ENCODE peak calls at places on chromosomes 6 and 20, in ten cellular contexts. One of them, this sample, is unnamed.

GRCh38 chr6:14187408-14187807 is 69.8 kb downstream of the CD83 start:
- DNase-seq in CD8-positive, alpha-beta T cell: no peak
- DNase-seq in tibial artery: no peak
- DNase-seq in colonic mucosa: no peak
- DNase-seq in stomach: no peak
- DNase-seq in A549: no peak
- DNase-seq in dorsolateral prefrontal cortex: no peak
- DNase-seq in heart right ventricle: no peak
- DNase-seq in cardiac muscle cell: no peak
- DNase-seq in GM23338: no peak
- DNase-seq in this sample: no peak

GRCh38 chr20:25038103-25038410 is 19.9 kb downstream of the ACSS1 start:
- DNase-seq in CD8-positive, alpha-beta T cell: no peak
- DNase-seq in tibial artery: no peak
- DNase-seq in colonic mucosa: no peak
- DNase-seq in stomach: no peak
- DNase-seq in A549: no peak
- DNase-seq in dorsolateral prefrontal cortex: no peak
- DNase-seq in heart right ventricle: no peak
- DNase-seq in cardiac muscle cell: no peak
- DNase-seq in GM23338: no peak
- DNase-seq in this sample: no peak

GRCh38 chr6:63573899-63574553 is 1.7 kb downstream of the LOC128125822 start:
- DNase-seq in CD8-positive, alpha-beta T cell: no peak
- DNase-seq in tibial artery: no peak
- DNase-seq in colonic mucosa: peak; percentile 77
- DNase-seq in stomach: peak; percentile 48
- DNase-seq in A549: peak; percentile 84
- DNase-seq in dorsolateral prefrontal cortex: no peak
- DNase-seq in heart right ventricle: peak; percentile 14
- DNase-seq in cardiac muscle cell: peak; percentile 50
- DNase-seq in GM23338: peak; percentile 84
- DNase-seq in this sample: no peak

GRCh38 chr6:154232013-154232920 is 124.3 kb downstream of the IPCEF1 start:
- DNase-seq in CD8-positive, alpha-beta T cell: no peak
- DNase-seq in tibial artery: no peak
- DNase-seq in colonic mucosa: no peak
- DNase-seq in stomach: no peak
- DNase-seq in A549: no peak
- DNase-seq in dorsolateral prefrontal cortex: no peak
- DNase-seq in heart right ventricle: no peak
- DNase-seq in cardiac muscle cell: no peak
- DNase-seq in GM23338: no peak
- DNase-seq in this sample: no peak

GRCh38 chr6:144468709-144469108 is 183.6 kb downstream of the UTRN start:
- DNase-seq in CD8-positive, alpha-beta T cell: no peak
- DNase-seq in tibial artery: no peak
- DNase-seq in colonic mucosa: no peak
- DNase-seq in stomach: no peak
- DNase-seq in A549: no peak
- DNase-seq in dorsolateral prefrontal cortex: no peak
- DNase-seq in heart right ventricle: no peak
- DNase-seq in cardiac muscle cell: no peak
- DNase-seq in GM23338: no peak
- DNase-seq in this sample: no peak

GRCh38 chr20:63735859-63736718 is at the start of gene LIME1:
- DNase-seq in CD8-positive, alpha-beta T cell: peak; percentile 71
- DNase-seq in tibial artery: no peak
- DNase-seq in colonic mucosa: peak; percentile 83
- DNase-seq in stomach: peak; percentile 71
- DNase-seq in A549: no peak
- DNase-seq in dorsolateral prefrontal cortex: no peak
- DNase-seq in heart right ventricle: no peak
- DNase-seq in cardiac muscle cell: no peak
- DNase-seq in GM23338: no peak
- DNase-seq in this sample: no peak

GRCh38 chr6:7178280-7178679 is 70.5 kb downstream of the RREB1 start:
- DNase-seq in CD8-positive, alpha-beta T cell: no peak
- DNase-seq in tibial artery: no peak
- DNase-seq in colonic mucosa: no peak
- DNase-seq in stomach: no peak
- DNase-seq in A549: no peak
- DNase-seq in dorsolateral prefrontal cortex: no peak
- DNase-seq in heart right ventricle: no peak
- DNase-seq in cardiac muscle cell: no peak
- DNase-seq in GM23338: no peak
- DNase-seq in this sample: no peak

GRCh38 chr6:129866256-129866655 is 5.1 kb upstream of the TMEM244 start:
- DNase-seq in CD8-positive, alpha-beta T cell: no peak
- DNase-seq in tibial artery: no peak
- DNase-seq in colonic mucosa: no peak
- DNase-seq in stomach: no peak
- DNase-seq in A549: no peak
- DNase-seq in dorsolateral prefrontal cortex: no peak
- DNase-seq in heart right ventricle: no peak
- DNase-seq in cardiac muscle cell: no peak
- DNase-seq in GM23338: no peak
- DNase-seq in this sample: no peak

GRCh38 chr20:4666001-4666470 is 55.7 kb upstream of the PRND start:
- DNase-seq in CD8-positive, alpha-beta T cell: no peak
- DNase-seq in tibial artery: no peak
- DNase-seq in colonic mucosa: peak; percentile 26
- DNase-seq in stomach: no peak
- DNase-seq in A549: no peak
- DNase-seq in dorsolateral prefrontal cortex: no peak
- DNase-seq in heart right ventricle: no peak
- DNase-seq in cardiac muscle cell: no peak
- DNase-seq in GM23338: no peak
- DNase-seq in this sample: no peak

GRCh38 chr6:25060522-25060921 is 124.8 kb upstream of the RIPOR2 start:
- DNase-seq in CD8-positive, alpha-beta T cell: no peak
- DNase-seq in tibial artery: no peak
- DNase-seq in colonic mucosa: no peak
- DNase-seq in stomach: no peak
- DNase-seq in A549: no peak
- DNase-seq in dorsolateral prefrontal cortex: no peak
- DNase-seq in heart right ventricle: no peak
- DNase-seq in cardiac muscle cell: no peak
- DNase-seq in GM23338: no peak
- DNase-seq in this sample: no peak

DNA sequence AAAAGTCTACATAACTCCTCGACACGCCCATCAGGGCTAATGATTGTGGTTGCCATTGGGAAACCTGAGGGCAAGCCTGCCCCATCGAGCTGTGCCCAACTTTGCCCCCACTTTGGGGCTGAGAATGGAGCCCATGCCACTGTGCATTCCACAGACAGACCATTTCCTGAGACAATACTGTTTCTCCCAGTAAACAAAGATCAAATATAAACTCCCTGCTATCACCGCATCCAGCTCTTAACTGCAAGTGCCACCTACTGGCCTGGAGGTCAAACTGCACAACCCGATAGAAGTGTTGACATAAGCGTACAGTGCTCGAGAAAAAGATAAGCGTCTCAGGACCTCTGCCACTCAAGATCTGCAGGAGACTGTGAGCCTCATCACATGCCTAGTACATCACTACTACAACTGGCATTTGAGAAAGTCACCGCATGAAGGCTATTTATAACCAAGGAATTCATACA is 4.7 kb upstream of the DEFB126 start:
- DNase-seq in CD8-positive, alpha-beta T cell: no peak
- DNase-seq in tibial artery: no peak
- DNase-seq in colonic mucosa: no peak
- DNase-seq in stomach: no peak
- DNase-seq in A549: peak; percentile 78
- DNase-seq in dorsolateral prefrontal cortex: no peak
- DNase-seq in heart right ventricle: no peak
- DNase-seq in cardiac muscle cell: no peak
- DNase-seq in GM23338: peak; percentile 64
- DNase-seq in this sample: no peak
- H3K4me3 ChIP-seq in CD8-positive, alpha-beta T cell: no peak overlapping the region
- H3K4me3 ChIP-seq in tibial artery: no peak overlapping the region
- H3K4me3 ChIP-seq in colonic mucosa: no peak overlapping the region
- H3K4me3 ChIP-seq in stomach: no peak overlapping the region
- H3K4me3 ChIP-seq in A549: peak overlapping the region; percentile 21
- H3K4me3 ChIP-seq in dorsolateral prefrontal cortex: no peak overlapping the region
- H3K4me3 ChIP-seq in heart right ventricle: no peak overlapping the region
- H3K4me3 ChIP-seq in cardiac muscle cell: no peak overlapping the region
- H3K4me3 ChIP-seq in GM23338: no peak overlapping the region
- H3K4me3 ChIP-seq in this sample: no peak overlapping the region

DNA sequence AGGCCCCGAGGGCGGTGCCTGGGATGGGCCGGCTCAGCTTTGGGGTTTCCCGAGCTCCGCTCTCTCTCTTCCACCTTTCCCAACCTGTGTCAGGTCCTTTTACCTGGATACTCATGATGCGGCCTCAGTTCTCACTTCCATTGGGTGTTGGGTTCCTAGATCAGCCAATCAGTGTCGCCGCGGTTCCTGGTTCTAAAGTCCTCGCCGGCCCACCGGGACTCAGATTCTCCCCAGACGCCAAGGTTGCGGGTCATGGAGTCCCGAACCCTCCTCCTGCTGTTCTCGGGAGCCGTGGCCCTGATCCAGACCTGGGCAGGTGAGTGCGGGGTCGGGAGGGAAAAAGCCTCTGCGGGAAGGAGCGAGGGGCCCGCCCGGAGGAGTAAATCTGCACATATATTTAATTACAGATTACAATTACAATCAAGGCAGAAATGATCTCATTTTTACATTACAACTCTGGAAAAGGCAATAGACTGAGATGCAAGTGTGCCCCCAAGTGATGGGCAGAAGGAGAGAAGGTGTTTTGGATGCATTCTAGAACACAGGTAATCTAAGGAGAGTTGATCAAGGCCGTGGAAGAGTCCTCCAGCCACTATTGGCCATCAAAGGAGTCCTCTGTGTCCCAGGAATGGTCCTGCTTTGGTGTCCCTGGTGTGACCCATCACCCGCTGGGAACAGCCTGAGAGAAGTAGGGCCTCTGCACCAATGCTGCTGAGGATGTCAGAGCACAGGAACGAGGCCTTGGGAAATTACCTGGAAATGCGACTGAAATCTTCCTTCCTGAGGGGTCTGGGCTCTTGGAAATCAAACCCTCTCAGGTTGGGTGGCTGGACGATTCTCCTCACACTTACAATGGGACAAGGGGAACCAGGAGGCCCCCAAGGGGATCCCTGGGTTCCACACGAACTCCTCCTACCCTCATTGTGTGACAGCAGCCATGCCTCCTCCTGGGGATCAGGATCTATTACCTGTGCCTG is 34.7 kb upstream of the MICB start:
- DNase-seq in CD8-positive, alpha-beta T cell: peak; percentile 81
- DNase-seq in tibial artery: peak; percentile 92
- DNase-seq in colonic mucosa: peak; percentile 95
- DNase-seq in stomach: peak; percentile 95
- DNase-seq in A549: peak; percentile 78
- DNase-seq in dorsolateral prefrontal cortex: peak; percentile 81
- DNase-seq in heart right ventricle: peak; percentile 91
- DNase-seq in cardiac muscle cell: peak; percentile 89
- DNase-seq in GM23338: peak; percentile 97
- DNase-seq in this sample: peak; percentile 70
- H3K27ac ChIP-seq in CD8-positive, alpha-beta T cell: peak overlapping the region; percentile 89
- H3K27ac ChIP-seq in tibial artery: peak overlapping the region; percentile 63
- H3K27ac ChIP-seq in colonic mucosa: peak overlapping the region; percentile 54
- H3K27ac ChIP-seq in stomach: peak overlapping the region; percentile 79
- H3K27ac ChIP-seq in A549: peak overlapping the region; percentile 48
- H3K27ac ChIP-seq in dorsolateral prefrontal cortex: peak overlapping the region; percentile 66
- H3K27ac ChIP-seq in heart right ventricle: peak overlapping the region; percentile 84
- H3K27ac ChIP-seq in cardiac muscle cell: no peak overlapping the region
- H3K27ac ChIP-seq in GM23338: no peak overlapping the region
- H3K27ac ChIP-seq in this sample: peak overlapping the region; percentile 83

DNA sequence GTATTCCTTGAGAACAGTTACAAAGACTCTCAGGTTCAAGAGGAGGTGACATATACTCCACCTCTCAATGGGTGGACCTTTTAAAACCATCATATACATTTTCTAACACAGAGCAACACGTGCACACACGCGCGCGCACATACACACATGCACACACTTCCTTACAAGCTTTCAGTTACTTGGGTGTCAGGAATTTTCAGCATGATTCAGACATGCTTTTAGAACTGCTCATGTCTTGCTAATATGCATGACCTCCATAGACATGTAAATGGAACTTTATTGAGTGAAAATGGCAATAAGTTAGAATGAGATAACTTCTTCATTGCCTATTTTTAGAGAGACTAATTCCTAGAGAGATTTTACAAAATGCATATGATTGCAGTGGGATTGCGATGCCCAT is 531.5 kb upstream of the RNF217 start:
- DNase-seq in CD8-positive, alpha-beta T cell: no peak
- DNase-seq in tibial artery: no peak
- DNase-seq in colonic mucosa: no peak
- DNase-seq in stomach: no peak
- DNase-seq in A549: no peak
- DNase-seq in dorsolateral prefrontal cortex: no peak
- DNase-seq in heart right ventricle: no peak
- DNase-seq in cardiac muscle cell: no peak
- DNase-seq in GM23338: no peak
- DNase-seq in this sample: no peak
- H3K4me3 ChIP-seq in CD8-positive, alpha-beta T cell: no peak overlapping the region
- H3K4me3 ChIP-seq in tibial artery: no peak overlapping the region
- H3K4me3 ChIP-seq in colonic mucosa: no peak overlapping the region
- H3K4me3 ChIP-seq in stomach: no peak overlapping the region
- H3K4me3 ChIP-seq in A549: no peak overlapping the region
- H3K4me3 ChIP-seq in dorsolateral prefrontal cortex: no peak overlapping the region
- H3K4me3 ChIP-seq in heart right ventricle: no peak overlapping the region
- H3K4me3 ChIP-seq in cardiac muscle cell: no peak overlapping the region
- H3K4me3 ChIP-seq in GM23338: no peak overlapping the region
- H3K4me3 ChIP-seq in this sample: no peak overlapping the region

GRCh38 chr6:44220913-44221290 is 2.5 kb upstream of the SLC29A1 start:
- DNase-seq in CD8-positive, alpha-beta T cell: no peak
- DNase-seq in tibial artery: no peak
- DNase-seq in colonic mucosa: no peak
- DNase-seq in stomach: no peak
- DNase-seq in A549: no peak
- DNase-seq in dorsolateral prefrontal cortex: no peak
- DNase-seq in heart right ventricle: no peak
- DNase-seq in cardiac muscle cell: no peak
- DNase-seq in GM23338: no peak
- DNase-seq in this sample: no peak

GRCh38 chr6:44221961-44222335 is 1.4 kb upstream of the SLC29A1 start:
- DNase-seq in CD8-positive, alpha-beta T cell: no peak
- DNase-seq in tibial artery: no peak
- DNase-seq in colonic mucosa: no peak
- DNase-seq in stomach: no peak
- DNase-seq in A549: no peak
- DNase-seq in dorsolateral prefrontal cortex: no peak
- DNase-seq in heart right ventricle: no peak
- DNase-seq in cardiac muscle cell: no peak
- DNase-seq in GM23338: no peak
- DNase-seq in this sample: no peak

GRCh38 chr6:44222486-44222986 is 859 bp upstream of the SLC29A1 start:
- DNase-seq in CD8-positive, alpha-beta T cell: no peak
- DNase-seq in tibial artery: no peak
- DNase-seq in colonic mucosa: no peak
- DNase-seq in stomach: no peak
- DNase-seq in A549: no peak
- DNase-seq in dorsolateral prefrontal cortex: no peak
- DNase-seq in heart right ventricle: no peak
- DNase-seq in cardiac muscle cell: no peak
- DNase-seq in GM23338: peak; percentile 74
- DNase-seq in this sample: no peak

GRCh38 chr6:44219815-44220784 is 3.3 kb upstream of the SLC29A1 start:
- DNase-seq in CD8-positive, alpha-beta T cell: no peak
- DNase-seq in tibial artery: no peak
- DNase-seq in colonic mucosa: no peak
- DNase-seq in stomach: no peak
- DNase-seq in A549: no peak
- DNase-seq in dorsolateral prefrontal cortex: no peak
- DNase-seq in heart right ventricle: no peak
- DNase-seq in cardiac muscle cell: no peak
- DNase-seq in GM23338: no peak
- DNase-seq in this sample: no peak

GRCh38 chr6:44221291-44221960 is 2.0 kb upstream of the SLC29A1 start:
- DNase-seq in CD8-positive, alpha-beta T cell: peak; percentile 53
- DNase-seq in tibial artery: peak; percentile 95
- DNase-seq in colonic mucosa: peak; percentile 97
- DNase-seq in stomach: peak; percentile 97
- DNase-seq in A549: peak; percentile 87
- DNase-seq in dorsolateral prefrontal cortex: peak; percentile 72
- DNase-seq in heart right ventricle: peak; percentile 92
- DNase-seq in cardiac muscle cell: peak; percentile 82
- DNase-seq in GM23338: peak; percentile 81
- DNase-seq in this sample: peak; percentile 94
- H3K27ac ChIP-seq in CD8-positive, alpha-beta T cell: no peak overlapping the region
- H3K27ac ChIP-seq in tibial artery: peak overlapping the region; percentile 99
- H3K27ac ChIP-seq in colonic mucosa: no peak overlapping the region
- H3K27ac ChIP-seq in stomach: peak overlapping the region; percentile 92
- H3K27ac ChIP-seq in A549: peak overlapping the region; percentile 98
- H3K27ac ChIP-seq in dorsolateral prefrontal cortex: peak overlapping the region; percentile 74
- H3K27ac ChIP-seq in heart right ventricle: peak overlapping the region; percentile 93
- H3K27ac ChIP-seq in cardiac muscle cell: peak overlapping the region; percentile 64
- H3K27ac ChIP-seq in GM23338: no peak overlapping the region
- H3K27ac ChIP-seq in this sample: peak overlapping the region; percentile 98